ENCODE peak calls at places on chromosome 1, in seven cellular contexts. One of them, this sample, is unnamed.

GRCh38 chr1:54464477-54465146 is 58.4 kb upstream of the SSBP3 start:
- DNase-seq in KBM-7: peak
- DNase-seq in psoas muscle: peak
- DNase-seq in GM12892: no peak
- DNase-seq in left colon: no peak
- DNase-seq in fibroblast of pulmonary artery: no peak
- DNase-seq in AG04450: no peak
- DNase-seq in this sample: peak

GRCh38 chr1:26574018-26574417 is 44.5 kb downstream of the RPS6KA1 start:
- DNase-seq in KBM-7: no peak
- DNase-seq in psoas muscle: no peak
- DNase-seq in GM12892: no peak
- DNase-seq in left colon: no peak
- DNase-seq in fibroblast of pulmonary artery: no peak
- DNase-seq in AG04450: no peak
- DNase-seq in this sample: no peak

GRCh38 chr1:159756397-159756796 is 24.4 kb upstream of the DUSP23 start:
- DNase-seq in KBM-7: peak
- DNase-seq in psoas muscle: no peak
- DNase-seq in GM12892: no peak
- DNase-seq in left colon: no peak
- DNase-seq in fibroblast of pulmonary artery: peak
- DNase-seq in AG04450: no peak
- DNase-seq in this sample: no peak

GRCh38 chr1:204358605-204359004 is 1.1 kb downstream of the PLEKHA6 start:
- DNase-seq in KBM-7: no peak
- DNase-seq in psoas muscle: no peak
- DNase-seq in GM12892: no peak
- DNase-seq in left colon: no peak
- DNase-seq in fibroblast of pulmonary artery: no peak
- DNase-seq in AG04450: no peak
- DNase-seq in this sample: no peak

GRCh38 chr1:3564921-3565831 is 46.1 kb downstream of the MEGF6 start:
- DNase-seq in KBM-7: peak
- DNase-seq in psoas muscle: no peak
- DNase-seq in GM12892: peak
- DNase-seq in left colon: no peak
- DNase-seq in fibroblast of pulmonary artery: peak
- DNase-seq in AG04450: no peak
- DNase-seq in this sample: peak

GRCh38 chr1:84096121-84096635 is 47.9 kb upstream of the PRKACB start:
- DNase-seq in KBM-7: no peak
- DNase-seq in psoas muscle: no peak
- DNase-seq in GM12892: no peak
- DNase-seq in left colon: no peak
- DNase-seq in fibroblast of pulmonary artery: no peak
- DNase-seq in AG04450: no peak
- DNase-seq in this sample: no peak

GRCh38 chr1:229640455-229640854 is 14.4 kb downstream of the URB2 start:
- DNase-seq in KBM-7: no peak
- DNase-seq in psoas muscle: no peak
- DNase-seq in GM12892: no peak
- DNase-seq in left colon: peak
- DNase-seq in fibroblast of pulmonary artery: no peak
- DNase-seq in AG04450: no peak
- DNase-seq in this sample: no peak

GRCh38 chr1:94230920-94231319 is 6.5 kb downstream of the ARHGAP29 start:
- DNase-seq in KBM-7: no peak
- DNase-seq in psoas muscle: no peak
- DNase-seq in GM12892: no peak
- DNase-seq in left colon: no peak
- DNase-seq in fibroblast of pulmonary artery: no peak
- DNase-seq in AG04450: no peak
- DNase-seq in this sample: no peak

GRCh38 chr1:16386454-16387113 is 19.5 kb downstream of the SZRD1 start:
- DNase-seq in KBM-7: no peak
- DNase-seq in psoas muscle: peak
- DNase-seq in GM12892: no peak
- DNase-seq in left colon: no peak
- DNase-seq in fibroblast of pulmonary artery: peak
- DNase-seq in AG04450: peak
- DNase-seq in this sample: no peak

GRCh38 chr1:171433451-171433850 is 51.9 kb upstream of the PRRC2C start:
- DNase-seq in KBM-7: no peak
- DNase-seq in psoas muscle: no peak
- DNase-seq in GM12892: no peak
- DNase-seq in left colon: no peak
- DNase-seq in fibroblast of pulmonary artery: peak
- DNase-seq in AG04450: peak
- DNase-seq in this sample: no peak

GRCh38 chr1:197799271-197799670 is 24.0 kb upstream of the DENND1B start:
- DNase-seq in KBM-7: no peak
- DNase-seq in psoas muscle: no peak
- DNase-seq in GM12892: no peak
- DNase-seq in left colon: no peak
- DNase-seq in fibroblast of pulmonary artery: peak
- DNase-seq in AG04450: no peak
- DNase-seq in this sample: no peak

GRCh38 chr1:11670747-11671146 is 6.7 kb downstream of the FBXO6 start:
- DNase-seq in KBM-7: no peak
- DNase-seq in psoas muscle: no peak
- DNase-seq in GM12892: no peak
- DNase-seq in left colon: no peak
- DNase-seq in fibroblast of pulmonary artery: no peak
- DNase-seq in AG04450: no peak
- DNase-seq in this sample: no peak

GRCh38 chr1:203992440-203992839 is 80.5 kb upstream of the SOX13 start:
- DNase-seq in KBM-7: no peak
- DNase-seq in psoas muscle: no peak
- DNase-seq in GM12892: no peak
- DNase-seq in left colon: no peak
- DNase-seq in fibroblast of pulmonary artery: peak
- DNase-seq in AG04450: no peak
- DNase-seq in this sample: no peak

GRCh38 chr1:19756480-19756879 is 43.2 kb downstream of the TMCO4 start:
- DNase-seq in KBM-7: no peak
- DNase-seq in psoas muscle: no peak
- DNase-seq in GM12892: no peak
- DNase-seq in left colon: no peak
- DNase-seq in fibroblast of pulmonary artery: no peak
- DNase-seq in AG04450: no peak
- DNase-seq in this sample: no peak